ENCODE peak calls at places on chromosome 10, in six cellular contexts. P is neuronal stem cell, T is IMR-90, J is mesenchymal stem cell, Z is H9, V is H1. K is an unnamed sample.

GRCh38 chr10:101563497-101564040 is 24.5 kb downstream of the POLL start:
- DNase-seq in P (no peak), T (no peak), J (no peak), Z (peak), V (peak), K (no peak)

GRCh38 chr10:17764142-17764541 is 12.1 kb downstream of the TMEM236 start:
- DNase-seq in P (no peak), T (no peak), J (no peak), Z (no peak), V (no peak), K (no peak)

GRCh38 chr10:50332108-50332846 is 81.0 kb upstream of the ASAH2 start:
- DNase-seq in P (no peak), T (no peak), J (no peak), Z (no peak), V (no peak), K (no peak)

GRCh38 chr10:63268139-63268797 is 135.1 kb downstream of the NRBF2 start:
- DNase-seq in P (no peak), T (peak), J (peak), Z (no peak), V (no peak), K (no peak)

GRCh38 chr10:119829429-119829828 is 43.2 kb downstream of the MCMBP start:
- DNase-seq in P (no peak), T (no peak), J (no peak), Z (no peak), V (no peak), K (no peak)

GRCh38 chr10:103780242-103781149 is 74.9 kb downstream of the SH3PXD2A start:
- DNase-seq in P (no peak), T (no peak), J (no peak), Z (no peak), V (no peak), K (no peak)

GRCh38 chr10:79905322-79906314 is 43.3 kb downstream of the SFTPD start:
- DNase-seq in P (no peak), T (peak), J (peak), Z (no peak), V (no peak), K (no peak)

GRCh38 chr10:14667270-14667669 is 107.4 kb downstream of the FAM107B start:
- DNase-seq in P (no peak), T (no peak), J (peak), Z (no peak), V (no peak), K (no peak)

GRCh38 chr10:122348512-122348911 is 26.0 kb upstream of the PLEKHA1 start:
- DNase-seq in P (peak), T (no peak), J (no peak), Z (no peak), V (no peak), K (no peak)

GRCh38 chr10:126867567-126868365 is 37.5 kb upstream of the DOCK1 start:
- DNase-seq in P (no peak), T (peak), J (no peak), Z (no peak), V (no peak), K (no peak)

GRCh38 chr10:84845628-84846261 is 517.4 kb downstream of the CCSER2 start:
- DNase-seq in P (peak), T (no peak), J (no peak), Z (peak), V (no peak), K (peak)

GRCh38 chr10:6195376-6195775 is 7.4 kb upstream of the PFKFB3 start:
- DNase-seq in P (no peak), T (peak), J (no peak), Z (no peak), V (no peak), K (no peak)

GRCh38 chr10:91634246-91634645 is 1.4 kb upstream of the PPP1R3C start:
- DNase-seq in P (no peak), T (no peak), J (no peak), Z (no peak), V (no peak), K (no peak)

GRCh38 chr10:133467286-133467911 is 13.7 kb downstream of the SCART1 start:
- DNase-seq in P (no peak), T (no peak), J (no peak), Z (no peak), V (no peak), K (no peak)

GRCh38 chr10:133245439-133246235 is 8.0 kb downstream of the VENTX start:
- DNase-seq in P (no peak), T (no peak), J (no peak), Z (peak), V (no peak), K (no peak)

GRCh38 chr10:988667-989545 is 672 bp downstream of the GTPBP4 start:
- DNase-seq in P (peak), T (peak), J (peak), Z (peak), V (no peak), K (peak)

GRCh38 chr10:24617771-24618396 is 105.8 kb downstream of the ARHGAP21 start:
- DNase-seq in P (peak), T (peak), J (peak), Z (peak), V (peak), K (peak)

GRCh38 chr10:60572511-60573194 is 183.0 kb upstream of the ANK3 start:
- DNase-seq in P (peak), T (peak), J (peak), Z (peak), V (no peak), K (no peak)

GRCh38 chr10:44293842-44294241 is 91.1 kb downstream of the CXCL12 start:
- DNase-seq in P (no peak), T (peak), J (peak), Z (no peak), V (no peak), K (no peak)

GRCh38 chr10:71863203-71863602 is 12.2 kb upstream of the PSAP start:
- DNase-seq in P (no peak), T (peak), J (peak), Z (no peak), V (no peak), K (peak)

GRCh38 chr10:4512557-4513286 is 313.3 kb upstream of the AKR1E2 start:
- DNase-seq in P (no peak), T (peak), J (peak), Z (peak), V (no peak), K (peak)

GRCh38 chr10:48439031-48439430 is 132.6 kb downstream of the MAPK8 start:
- DNase-seq in P (no peak), T (peak), J (peak), Z (no peak), V (no peak), K (no peak)

GRCh38 chr10:24209421-24209770 is 458 bp downstream of the KIAA1217 start:
- DNase-seq in P (no peak), T (peak), J (peak), Z (no peak), V (no peak), K (peak)

GRCh38 chr10:125057158-125058001 is 103.0 kb downstream of the CTBP2 start:
- DNase-seq in P (peak), T (peak), J (peak), Z (no peak), V (no peak), K (peak)

DNA sequence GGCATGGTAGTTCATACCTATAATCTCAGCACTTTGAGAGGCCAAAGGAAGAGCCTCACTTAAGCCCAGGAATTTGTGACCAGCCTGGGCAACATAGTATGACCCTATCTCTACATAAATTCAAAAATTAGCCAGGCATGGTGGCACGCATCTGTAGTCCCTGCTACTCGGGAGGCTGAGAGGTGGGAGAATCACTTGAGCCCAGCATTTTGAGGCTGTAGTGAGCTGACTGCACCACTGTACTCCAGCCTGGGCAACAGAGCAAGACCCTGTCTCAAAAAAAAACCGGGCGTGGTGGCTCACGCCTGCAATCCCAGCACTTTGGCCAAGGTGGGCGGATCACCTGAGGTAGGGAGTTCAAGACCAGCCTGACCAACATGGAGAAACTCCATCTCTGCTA is 19.8 kb downstream of the PARD3 start:
- DNase-seq in P (no peak), T (no peak), J (no peak), Z (no peak), V (no peak), K (no peak)
- H4K91ac ChIP-seq in P (no peak), T (no peak), J (no peak), Z (no peak), V (no peak), K (no peak)

DNA sequence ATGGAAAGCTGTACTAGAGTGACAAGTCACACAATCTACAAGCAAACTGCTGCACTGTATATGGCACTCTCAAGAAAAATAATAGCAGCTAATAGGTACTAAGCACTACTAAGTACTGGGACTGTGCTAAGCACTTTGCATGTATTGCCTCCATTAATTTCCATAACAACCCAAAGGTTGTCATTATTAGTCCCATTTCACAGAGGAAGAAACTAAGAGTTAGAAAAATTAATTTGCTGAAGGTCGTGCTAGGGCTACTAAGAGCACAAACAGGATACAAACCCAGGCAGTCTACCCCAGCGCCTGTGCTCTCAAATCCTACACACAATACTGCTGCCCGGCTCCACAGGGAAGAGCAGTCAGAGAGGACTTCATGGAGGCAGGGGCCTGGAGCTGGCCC is 51.7 kb downstream of the DLG5 start:
- DNase-seq in P (no peak), T (no peak), J (no peak), Z (no peak), V (no peak), K (no peak)
- H2BK120ac ChIP-seq in P (no peak), T (no peak), J (no peak), Z (no peak), V (no peak), K (no peak)

GRCh38 chr10:58280485-58280884 is 11.5 kb downstream of the CISD1 start:
- DNase-seq in P (no peak), T (peak), J (no peak), Z (no peak), V (no peak), K (peak)

GRCh38 chr10:58278962-58279307 is 10.0 kb downstream of the CISD1 start:
- DNase-seq in P (no peak), T (no peak), J (no peak), Z (no peak), V (no peak), K (no peak)

GRCh38 chr10:58280982-58281752 is 12.2 kb downstream of the CISD1 start:
- DNase-seq in P (no peak), T (peak), J (no peak), Z (no peak), V (no peak), K (no peak)

GRCh38 chr10:58275908-58276307 is 6.9 kb downstream of the CISD1 start:
- DNase-seq in P (no peak), T (peak), J (peak), Z (no peak), V (no peak), K (no peak)

GRCh38 chr10:58278274-58278961 is 9.5 kb downstream of the CISD1 start:
- DNase-seq in P (no peak), T (no peak), J (no peak), Z (no peak), V (no peak), K (no peak)
- H4K91ac ChIP-seq in P (no peak), T (no peak), J (no peak), Z (no peak), V (no peak), K (no peak)

GRCh38 chr10:118308664-118309063 is 33.5 kb downstream of the FAM204A start:
- DNase-seq in P (no peak), T (no peak), J (no peak), Z (peak), V (no peak), K (peak)

GRCh38 chr10:118307768-118308347 is 34.3 kb downstream of the FAM204A start:
- DNase-seq in P (no peak), T (no peak), J (no peak), Z (no peak), V (no peak), K (peak)

GRCh38 chr10:118310822-118311221 is 31.3 kb downstream of the FAM204A start:
- DNase-seq in P (no peak), T (peak), J (peak), Z (no peak), V (no peak), K (no peak)

GRCh38 chr10:118311505-118311904 is 30.6 kb downstream of the FAM204A start:
- DNase-seq in P (no peak), T (no peak), J (no peak), Z (no peak), V (no peak), K (peak)

GRCh38 chr10:118309911-118310310 is 32.2 kb downstream of the FAM204A start:
- DNase-seq in P (no peak), T (no peak), J (no peak), Z (no peak), V (no peak), K (no peak)
- H2BK120ac ChIP-seq in P (no peak), T (peak), J (no peak), Z (no peak), V (no peak), K (no peak)

DNA sequence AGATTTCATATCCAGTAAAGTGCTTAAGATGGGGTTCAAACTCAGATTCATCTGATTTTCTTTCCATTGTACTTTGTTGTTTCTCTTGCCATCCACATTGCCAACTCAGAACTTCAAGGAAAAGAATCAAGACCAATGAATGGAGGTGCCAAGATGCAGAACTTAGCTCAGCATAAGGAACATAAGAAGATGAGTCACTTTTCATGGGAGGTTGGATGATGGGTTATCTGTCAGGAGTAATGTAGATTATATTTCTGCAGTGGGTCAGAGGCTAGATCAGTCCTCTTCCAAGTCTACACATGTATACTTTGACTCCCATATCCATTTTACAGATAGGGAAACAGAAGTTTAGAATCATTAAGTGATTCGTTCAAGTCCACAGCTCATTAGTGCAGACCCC is 14.2 kb upstream of the ADD3 start:
- DNase-seq in P (no peak), T (peak), J (no peak), Z (no peak), V (no peak), K (no peak)
- H4K91ac ChIP-seq in P (no peak), T (no peak), J (no peak), Z (no peak), V (no peak), K (no peak)

GRCh38 chr10:21518629-21519321 is 6.7 kb downstream of the SKIDA1 start:
- DNase-seq in P (no peak), T (peak), J (peak), Z (no peak), V (no peak), K (peak)
- H2BK120ac ChIP-seq in P (no peak), T (peak), J (no peak), Z (no peak), V (no peak), K (peak)

GRCh38 chr10:86113044-86113443 is 253.6 kb downstream of the GRID1 start:
- DNase-seq in P (no peak), T (no peak), J (no peak), Z (no peak), V (no peak), K (no peak)
- H4K91ac ChIP-seq in P (no peak), T (no peak), J (no peak), Z (no peak), V (no peak), K (no peak)

DNA sequence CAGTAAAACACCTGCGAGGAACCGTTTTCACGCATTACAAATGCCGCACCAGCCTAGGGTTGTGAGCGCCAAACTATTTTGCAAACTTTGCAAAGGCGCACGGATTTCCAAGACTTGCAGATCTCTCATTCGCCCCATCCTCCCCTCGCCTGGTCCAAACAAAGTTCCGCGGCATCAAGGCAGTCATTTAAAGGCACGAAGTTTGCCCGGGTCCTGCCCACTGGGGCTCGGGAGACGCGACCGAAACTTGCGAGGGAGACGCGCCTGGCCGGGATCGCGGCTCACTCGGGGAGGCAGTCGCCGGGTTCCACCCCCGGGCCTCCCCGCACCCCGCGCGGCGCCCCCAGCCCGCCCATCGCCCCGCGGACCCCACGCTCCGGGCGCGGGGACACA is 599 bp downstream of the USP6NL start:
- DNase-seq in P (no peak), T (peak), J (peak), Z (peak), V (peak), K (peak)
- H2BK120ac ChIP-seq in P (no peak), T (no peak), J (peak), Z (no peak), V (no peak), K (peak)

GRCh38 chr10:123930340-123931001 is 38.9 kb upstream of the CPXM2 start:
- DNase-seq in P (no peak), T (peak), J (no peak), Z (no peak), V (no peak), K (no peak)

GRCh38 chr10:123934846-123935245 is 43.2 kb upstream of the CPXM2 start:
- DNase-seq in P (no peak), T (no peak), J (no peak), Z (no peak), V (no peak), K (no peak)

GRCh38 chr10:123928427-123928826 is 36.8 kb upstream of the CPXM2 start:
- DNase-seq in P (no peak), T (no peak), J (no peak), Z (no peak), V (no peak), K (no peak)

GRCh38 chr10:123926401-123927264 is 35.0 kb upstream of the CPXM2 start:
- DNase-seq in P (no peak), T (peak), J (no peak), Z (no peak), V (no peak), K (no peak)

GRCh38 chr10:123929791-123930190 is 38.2 kb upstream of the CPXM2 start:
- DNase-seq in P (no peak), T (no peak), J (no peak), Z (no peak), V (no peak), K (no peak)
- H4K91ac ChIP-seq in P (no peak), T (no peak), J (no peak), Z (no peak), V (no peak), K (no peak)

K was measured in trophoblast cell.